ENCODE peak calls at places on chromosomes 4 and X, in eight cellular contexts. K, T, D, J, W, S, G and I are unnamed samples.

GRCh38 chr4:124206779-124207605 is 505.5 kb downstream of the ANKRD50 start:
- DNase-seq in D (peak), S (no peak), J (no peak), K (no peak), G (no peak), T (no peak), W (peak), I (no peak)

GRCh38 chr4:16224264-16224663 is 2.0 kb downstream of the TAPT1 start:
- DNase-seq in D (no peak), T (no peak), G (no peak), W (no peak), S (no peak), J (no peak), K (no peak), I (no peak)

GRCh38 chr4:83121246-83121645 is 6.7 kb upstream of the PLAC8 start:
- DNase-seq in J (no peak), T (no peak), K (no peak), G (no peak), S (no peak), W (no peak), D (no peak), I (no peak)

GRCh38 chr4:38275331-38275821 is 315.2 kb downstream of the PTTG2 start:
- DNase-seq in K (no peak), D (no peak), T (no peak), J (no peak), S (no peak), W (peak), G (no peak), I (peak)

GRCh38 chrX:125203737-125204578 is 115.7 kb upstream of the TEX13C start:
- DNase-seq in J (no peak), W (peak), S (no peak), K (peak), T (peak), D (no peak), G (peak), I (peak)

GRCh38 chr4:83217721-83218522 is 66.7 kb downstream of the COQ2 start:
- DNase-seq in J (no peak), T (peak), W (peak), D (no peak), S (no peak), K (peak), G (no peak), I (no peak)

GRCh38 chrX:69107231-69107739 is 58.0 kb downstream of the PJA1 start:
- DNase-seq in K (no peak), G (no peak), T (no peak), D (peak), W (no peak), J (no peak), S (no peak), I (peak)

GRCh38 chr4:4247711-4248035 is 350 bp downstream of the TMEM128 start:
- DNase-seq in S (no peak), G (no peak), W (peak), J (no peak), T (peak), K (no peak), D (no peak), I (no peak)

GRCh38 chr4:126405369-126405982 is 1090.7 kb downstream of the FAT4 start:
- DNase-seq in J (no peak), W (peak), K (no peak), S (no peak), G (no peak), D (peak), T (no peak), I (no peak)

GRCh38 chr4:23759066-23759465 is 130.8 kb downstream of the PPARGC1A start:
- DNase-seq in T (no peak), S (no peak), J (no peak), W (no peak), G (no peak), D (no peak), K (no peak), I (no peak)

GRCh38 chr4:147542229-147542990 is 61.5 kb downstream of the EDNRA start:
- DNase-seq in W (no peak), T (no peak), G (no peak), J (no peak), D (no peak), S (no peak), K (no peak), I (no peak)

DNA sequence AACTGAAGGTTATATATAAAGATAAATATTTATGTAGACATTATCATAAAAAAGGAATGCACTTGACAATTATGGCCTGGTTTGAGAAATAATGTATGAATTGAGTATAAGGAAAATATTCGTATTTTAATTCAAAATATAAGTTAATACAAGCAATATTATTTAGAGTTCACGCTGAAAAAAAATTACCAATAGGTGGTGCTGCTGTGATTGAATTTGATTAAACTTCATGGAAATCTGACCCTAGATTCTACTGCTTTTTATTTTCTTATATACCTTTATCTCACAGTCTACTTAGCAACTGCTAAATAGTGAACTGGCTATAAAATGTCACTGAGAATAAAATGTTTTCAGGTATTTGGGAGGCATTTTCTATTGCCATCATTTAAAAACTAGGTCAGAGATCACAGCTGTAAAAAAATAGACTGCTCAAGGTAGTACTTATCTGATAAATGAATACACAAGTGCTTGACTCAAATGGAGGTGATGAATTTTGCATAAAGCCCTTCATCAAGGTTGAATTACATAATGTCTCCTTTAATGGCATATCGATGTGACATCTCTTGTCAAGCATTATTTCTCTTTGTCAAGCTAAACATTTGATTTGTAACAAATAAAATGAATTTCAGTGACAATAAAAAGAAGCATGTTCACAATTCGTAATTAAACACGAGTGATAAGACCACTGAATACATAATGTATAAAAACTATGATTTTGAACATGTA is 1638.8 kb upstream of the PCDH7 start:
- DNase-seq in S (no peak), T (no peak), K (no peak), W (peak), D (peak), J (no peak), G (no peak), I (no peak)
- TF ChIP-seq CTCF in S (peak), T (no peak), K (no peak), W (no peak), D (no peak), J (peak), G (no peak), I (no peak)

GRCh38 chrX:15617111-15617510 is 16.4 kb upstream of the ACE2 start:
- DNase-seq in D (no peak), S (no peak), T (no peak), J (no peak), W (no peak), G (no peak), K (no peak), I (no peak)

GRCh38 chrX:15619053-15619772 is 18.5 kb upstream of the ACE2 start:
- DNase-seq in T (no peak), W (peak), G (peak), D (no peak), S (no peak), K (no peak), J (no peak), I (no peak)

DNA sequence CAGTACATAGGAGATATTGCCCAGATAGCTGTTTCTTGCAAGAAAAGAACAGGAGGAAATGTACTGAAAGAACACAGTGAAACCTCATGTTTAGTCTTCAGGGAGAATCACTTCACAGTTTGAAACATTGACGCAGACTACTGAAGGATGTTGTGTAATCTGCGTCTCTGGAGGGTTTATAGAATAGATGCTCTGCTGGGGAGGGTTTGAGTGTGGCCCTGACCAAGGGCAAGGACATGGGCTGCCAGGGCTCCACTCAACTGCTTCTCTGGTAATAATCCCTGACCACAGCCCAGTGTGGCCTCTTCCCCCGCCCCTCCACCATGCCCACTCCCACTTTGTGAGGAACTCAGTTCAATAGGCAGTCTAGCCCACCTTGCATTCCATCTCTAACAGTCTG is 15.8 kb upstream of the ACE2 start:
- DNase-seq in G (no peak), W (no peak), T (no peak), S (no peak), D (peak), J (no peak), K (no peak), I (no peak)
- TF ChIP-seq CTCF in G (no peak), W (no peak), T (no peak), S (no peak), D (no peak), J (no peak), K (no peak), I (no peak)

DNA sequence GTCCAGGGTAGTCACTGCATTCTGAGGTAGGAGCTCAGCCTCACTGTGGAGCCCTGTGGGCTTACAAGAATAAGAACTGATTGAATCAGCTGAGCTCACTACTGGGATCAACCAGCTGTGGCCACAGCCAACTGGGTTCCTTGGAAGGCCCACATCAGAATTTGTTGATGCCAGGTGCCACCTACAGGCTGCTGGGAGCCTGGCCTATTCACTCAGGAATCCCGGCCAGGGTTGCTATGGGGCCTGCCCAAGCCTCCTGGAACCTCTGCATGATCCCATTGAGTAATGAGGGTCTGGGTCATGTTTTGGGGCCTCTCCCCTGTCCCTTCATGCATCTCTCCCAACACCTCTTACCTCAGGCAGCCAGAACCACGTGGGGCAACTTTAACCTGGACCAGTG is 53.9 kb upstream of the KIAA1210 start:
- DNase-seq in S (no peak), J (no peak), W (peak), T (no peak), G (no peak), D (peak), K (no peak), I (no peak)
- TF ChIP-seq CTCF in S (peak), J (no peak), W (peak), T (no peak), G (no peak), D (peak), K (no peak), I (no peak)

DNA sequence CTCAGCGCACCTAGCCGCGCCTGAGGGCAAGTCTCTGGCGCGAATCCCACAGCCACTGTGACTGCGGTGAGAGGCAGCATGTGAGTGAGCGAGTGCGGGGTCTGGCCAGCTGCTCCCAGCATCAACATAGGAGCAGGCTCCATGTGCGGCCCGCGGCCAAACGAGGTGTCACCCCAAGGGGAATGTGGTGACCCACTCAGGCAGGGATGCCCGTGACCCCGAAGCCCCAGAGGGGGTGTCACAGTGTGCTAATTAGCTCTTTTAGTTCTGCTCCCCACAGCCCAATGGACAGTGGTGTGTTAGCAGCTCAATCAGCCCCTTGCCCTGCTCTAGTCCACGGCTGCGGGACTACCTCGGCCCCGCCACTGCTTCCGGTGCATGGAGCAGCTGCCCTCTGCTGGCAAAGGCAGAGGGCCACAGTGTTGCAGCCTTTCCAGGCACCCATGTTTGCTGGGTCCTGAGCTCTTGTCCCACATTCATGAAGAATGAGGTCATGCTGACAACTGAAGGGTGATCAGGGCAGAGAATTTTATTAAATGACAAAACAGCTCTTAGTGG is 61.4 kb downstream of the AGA start:
- DNase-seq in S (no peak), K (no peak), T (no peak), W (no peak), J (no peak), G (no peak), D (no peak), I (no peak)
- TF ChIP-seq CTCF in S (no peak), K (no peak), T (no peak), W (no peak), J (no peak), G (no peak), D (no peak), I (no peak)

GRCh38 chrX:39703307-39703706 is 394.5 kb downstream of the BCOR start:
- DNase-seq in W (no peak), K (no peak), G (no peak), J (no peak), D (no peak), S (no peak), T (no peak), I (no peak)

GRCh38 chrX:39704590-39704989 is 393.2 kb downstream of the BCOR start:
- DNase-seq in T (no peak), K (no peak), W (no peak), J (no peak), S (no peak), G (no peak), D (no peak), I (no peak)

GRCh38 chrX:39709364-39709763 is 388.4 kb downstream of the BCOR start:
- DNase-seq in T (no peak), D (no peak), J (no peak), S (no peak), W (no peak), K (no peak), G (no peak), I (no peak)

DNA sequence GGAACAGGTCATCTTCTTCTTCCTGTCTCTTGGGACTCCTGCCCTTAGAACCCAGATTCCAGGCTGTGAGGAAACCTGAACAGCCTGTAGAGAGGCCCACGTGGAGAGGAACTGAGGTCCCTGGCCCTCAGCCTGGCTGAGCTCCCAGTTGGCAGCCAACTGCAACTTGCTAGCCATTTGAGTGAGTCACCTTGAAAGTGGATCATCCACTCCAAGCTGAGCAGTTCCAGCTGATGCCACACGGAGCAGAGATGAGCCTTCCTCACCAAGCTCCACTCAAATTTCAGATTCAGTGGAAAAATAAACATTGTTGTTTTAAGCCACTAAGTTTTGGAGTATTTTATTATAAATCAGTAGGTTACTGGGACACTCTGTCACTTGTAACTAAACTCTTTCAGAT is 392.5 kb downstream of the BCOR start:
- DNase-seq in S (peak), J (peak), K (no peak), T (no peak), D (peak), W (peak), G (peak), I (no peak)
- TF ChIP-seq CTCF in S (peak), J (peak), K (no peak), T (no peak), D (peak), W (peak), G (no peak), I (peak)

GRCh38 chrX:23643020-23643419 is 24.3 kb upstream of the PRDX4 start:
- DNase-seq in T (no peak), S (no peak), K (no peak), D (no peak), W (no peak), G (no peak), J (no peak), I (no peak)
- TF ChIP-seq CTCF in T (no peak), S (no peak), K (no peak), D (no peak), W (no peak), G (no peak), J (no peak), I (no peak)

GRCh38 chr4:69156913-69157312 is 57.6 kb downstream of the UGT2B11 start:
- DNase-seq in J (no peak), W (peak), G (no peak), S (no peak), K (no peak), D (no peak), T (no peak), I (peak)
- TF ChIP-seq CTCF in J (peak), W (peak), G (no peak), S (peak), K (no peak), D (peak), T (no peak), I (peak)